ENCODE peak calls at places on chromosomes 13 and 19, in eight cellular contexts. One of them, this sample, is unnamed.

GRCh38 chr19:48638831-48639381 is 1.7 kb upstream of the DBP start:
- DNase-seq in brain microvascular endothelial cell: no peak
- DNase-seq in RCC 7860: no peak
- DNase-seq in testis: no peak
- DNase-seq in fibroblast of the aortic adventitia: no peak
- DNase-seq in RWPE1: no peak
- DNase-seq in activated naive CD4-positive, alpha-beta T cell: no peak
- DNase-seq in tibial artery: no peak
- DNase-seq in this sample: no peak

GRCh38 chr19:41957838-41958366 is 1.2 kb downstream of the RABAC1 start:
- DNase-seq in brain microvascular endothelial cell: peak
- DNase-seq in RCC 7860: peak
- DNase-seq in testis: peak
- DNase-seq in fibroblast of the aortic adventitia: peak
- DNase-seq in RWPE1: peak
- DNase-seq in activated naive CD4-positive, alpha-beta T cell: no peak
- DNase-seq in tibial artery: peak
- DNase-seq in this sample: peak

GRCh38 chr13:112587359-112587766 is 590 bp downstream of the TUBGCP3 start:
- DNase-seq in brain microvascular endothelial cell: peak
- DNase-seq in RCC 7860: peak
- DNase-seq in testis: peak
- DNase-seq in fibroblast of the aortic adventitia: peak
- DNase-seq in RWPE1: peak
- DNase-seq in activated naive CD4-positive, alpha-beta T cell: peak
- DNase-seq in tibial artery: peak
- DNase-seq in this sample: peak

GRCh38 chr19:12364391-12365093 is 941 bp downstream of the ZNF442 start:
- DNase-seq in brain microvascular endothelial cell: peak
- DNase-seq in RCC 7860: no peak
- DNase-seq in testis: peak
- DNase-seq in fibroblast of the aortic adventitia: peak
- DNase-seq in RWPE1: peak
- DNase-seq in activated naive CD4-positive, alpha-beta T cell: no peak
- DNase-seq in tibial artery: peak
- DNase-seq in this sample: peak

GRCh38 chr13:44329909-44330545 is 43.6 kb upstream of the SERP2 start:
- DNase-seq in brain microvascular endothelial cell: no peak
- DNase-seq in RCC 7860: no peak
- DNase-seq in testis: no peak
- DNase-seq in fibroblast of the aortic adventitia: no peak
- DNase-seq in RWPE1: no peak
- DNase-seq in activated naive CD4-positive, alpha-beta T cell: no peak
- DNase-seq in tibial artery: no peak
- DNase-seq in this sample: no peak

GRCh38 chr13:29713841-29714240 is 118.4 kb upstream of the SLC7A1 start:
- DNase-seq in brain microvascular endothelial cell: peak
- DNase-seq in RCC 7860: peak
- DNase-seq in testis: no peak
- DNase-seq in fibroblast of the aortic adventitia: no peak
- DNase-seq in RWPE1: peak
- DNase-seq in activated naive CD4-positive, alpha-beta T cell: no peak
- DNase-seq in tibial artery: no peak
- DNase-seq in this sample: peak

GRCh38 chr19:51366999-51367564 is 894 bp upstream of the ETFB start:
- DNase-seq in brain microvascular endothelial cell: no peak
- DNase-seq in RCC 7860: no peak
- DNase-seq in testis: peak
- DNase-seq in fibroblast of the aortic adventitia: no peak
- DNase-seq in RWPE1: no peak
- DNase-seq in activated naive CD4-positive, alpha-beta T cell: no peak
- DNase-seq in tibial artery: peak
- DNase-seq in this sample: no peak

GRCh38 chr19:12664406-12665280 is 1.9 kb downstream of the MAN2B1 start:
- DNase-seq in brain microvascular endothelial cell: no peak
- DNase-seq in RCC 7860: no peak
- DNase-seq in testis: no peak
- DNase-seq in fibroblast of the aortic adventitia: no peak
- DNase-seq in RWPE1: no peak
- DNase-seq in activated naive CD4-positive, alpha-beta T cell: no peak
- DNase-seq in tibial artery: no peak
- DNase-seq in this sample: peak

GRCh38 chr19:31513841-31514240 is 164.6 kb upstream of the TSHZ3 start:
- DNase-seq in brain microvascular endothelial cell: no peak
- DNase-seq in RCC 7860: no peak
- DNase-seq in testis: no peak
- DNase-seq in fibroblast of the aortic adventitia: no peak
- DNase-seq in RWPE1: no peak
- DNase-seq in activated naive CD4-positive, alpha-beta T cell: no peak
- DNase-seq in tibial artery: no peak
- DNase-seq in this sample: no peak

GRCh38 chr19:11964496-11964857 is 363 bp upstream of the ZNF763 start:
- DNase-seq in brain microvascular endothelial cell: no peak
- DNase-seq in RCC 7860: no peak
- DNase-seq in testis: no peak
- DNase-seq in fibroblast of the aortic adventitia: no peak
- DNase-seq in RWPE1: no peak
- DNase-seq in activated naive CD4-positive, alpha-beta T cell: no peak
- DNase-seq in tibial artery: no peak
- DNase-seq in this sample: no peak

GRCh38 chr13:112213467-112214245 is 146.7 kb downstream of the SOX1 start:
- DNase-seq in brain microvascular endothelial cell: no peak
- DNase-seq in RCC 7860: no peak
- DNase-seq in testis: no peak
- DNase-seq in fibroblast of the aortic adventitia: no peak
- DNase-seq in RWPE1: no peak
- DNase-seq in activated naive CD4-positive, alpha-beta T cell: no peak
- DNase-seq in tibial artery: no peak
- DNase-seq in this sample: no peak

GRCh38 chr13:21435710-21436151 is 23.4 kb downstream of the ZDHHC20 start:
- DNase-seq in brain microvascular endothelial cell: peak
- DNase-seq in RCC 7860: peak
- DNase-seq in testis: peak
- DNase-seq in fibroblast of the aortic adventitia: peak
- DNase-seq in RWPE1: peak
- DNase-seq in activated naive CD4-positive, alpha-beta T cell: no peak
- DNase-seq in tibial artery: peak
- DNase-seq in this sample: no peak

GRCh38 chr19:38989066-38989605 is 13.6 kb upstream of the FBXO17 start:
- DNase-seq in brain microvascular endothelial cell: no peak
- DNase-seq in RCC 7860: peak
- DNase-seq in testis: peak
- DNase-seq in fibroblast of the aortic adventitia: peak
- DNase-seq in RWPE1: no peak
- DNase-seq in activated naive CD4-positive, alpha-beta T cell: no peak
- DNase-seq in tibial artery: no peak
- DNase-seq in this sample: peak

GRCh38 chr19:18000981-18001836 is 6.8 kb upstream of the ARRDC2 start:
- DNase-seq in brain microvascular endothelial cell: peak
- DNase-seq in RCC 7860: peak
- DNase-seq in testis: peak
- DNase-seq in fibroblast of the aortic adventitia: peak
- DNase-seq in RWPE1: peak
- DNase-seq in activated naive CD4-positive, alpha-beta T cell: peak
- DNase-seq in tibial artery: peak
- DNase-seq in this sample: peak